ENCODE peak calls at places on chromosomes 4 and X, in eight cellular contexts. B is breast epithelium, J is IMR-90, T is heart left ventricle, P is uterus, Z is Peyer's patch, O is esophagus squamous epithelium, E is body of pancreas. M is an unnamed sample. For H3K4me1 and H3K36me3, the result is how much of the 10 kb centered on the place peaks cover.

GRCh38 chr4:107243141-107243779 is 207.1 kb upstream of the DKK2 start:
- DNase-seq in P (peak), O (no peak), Z (no peak), J (no peak), E (no peak), B (no peak), T (no peak), M (no peak)

GRCh38 chrX:22969416-22969815 is 30.3 kb upstream of the DDX53 start:
- DNase-seq in Z (no peak), T (no peak), E (no peak), P (no peak), J (peak), O (no peak), B (no peak), M (no peak)

GRCh38 chr4:27100713-27101112 is 240.1 kb downstream of the STIM2 start:
- DNase-seq in E (no peak), B (no peak), O (no peak), P (no peak), T (no peak), Z (no peak), J (no peak), M (no peak)

GRCh38 chr4:118889313-118889694 is 650 bp downstream of the SYNPO2 start:
- DNase-seq in T (no peak), J (no peak), B (no peak), P (peak), E (no peak), Z (no peak), O (no peak), M (peak)

GRCh38 chr4:126779446-126780166 is 853.2 kb upstream of the INTU start:
- DNase-seq in P (no peak), E (no peak), O (no peak), Z (no peak), T (no peak), B (no peak), J (no peak), M (peak)

GRCh38 chr4:52423967-52424366 is 235.1 kb downstream of the USP46 start:
- DNase-seq in E (no peak), J (no peak), O (no peak), B (no peak), T (no peak), Z (no peak), P (no peak), M (no peak)

GRCh38 chrX:4397471-4397870 is 684.0 kb upstream of the PRKX start:
- DNase-seq in J (no peak), P (no peak), T (no peak), E (no peak), Z (no peak), B (no peak), O (no peak), M (no peak)

GRCh38 chr4:25343671-25344070 is 31.1 kb downstream of the ZCCHC4 start:
- DNase-seq in O (no peak), J (peak), P (no peak), B (no peak), Z (no peak), E (no peak), T (no peak), M (no peak)

GRCh38 chr4:9812530-9813340 is 31.3 kb downstream of the DRD5 start:
- DNase-seq in J (no peak), T (no peak), B (no peak), O (no peak), E (peak), Z (no peak), P (no peak), M (no peak)

GRCh38 chr4:94678896-94679295 is 78.9 kb upstream of the BMPR1B start:
- DNase-seq in P (no peak), J (peak), B (no peak), T (no peak), Z (no peak), O (no peak), E (no peak), M (no peak)

GRCh38 chr4:142095886-142096605 is 459.7 kb downstream of the IL15 start:
- DNase-seq in O (no peak), B (no peak), E (peak), P (peak), T (no peak), Z (no peak), J (peak), M (no peak)

GRCh38 chr4:154492288-154492687 is 689 bp upstream of the DCHS2 start:
- DNase-seq in T (no peak), E (no peak), P (no peak), Z (no peak), O (no peak), B (no peak), J (no peak), M (no peak)

GRCh38 chrX:85992811-85993229 is 54.5 kb downstream of the CHM start:
- DNase-seq in P (no peak), E (no peak), O (no peak), Z (no peak), J (peak), T (no peak), B (no peak), M (no peak)

GRCh38 chr4:134773497-134774000 is 572.0 kb upstream of the PABPC4L start:
- DNase-seq in O (no peak), E (no peak), P (no peak), T (no peak), Z (no peak), J (no peak), B (no peak), M (no peak)

GRCh38 chr4:24560770-24561415 is 23.5 kb downstream of the DHX15 start:
- DNase-seq in T (no peak), B (no peak), O (no peak), Z (no peak), J (peak), P (no peak), E (no peak), M (no peak)

GRCh38 chr4:180909279-180909678 is 1333.9 kb upstream of the TENM3 start:
- DNase-seq in T (no peak), P (no peak), J (peak), Z (no peak), B (no peak), E (no peak), O (no peak), M (no peak)

GRCh38 chrX:70452143-70452733 is 7.6 kb downstream of the DLG3 start:
- DNase-seq in T (peak), B (peak), J (peak), O (no peak), P (peak), Z (peak), E (peak), M (peak)

GRCh38 chr4:66229885-66230284 is 559.6 kb upstream of the EPHA5 start:
- DNase-seq in B (no peak), E (no peak), T (no peak), O (no peak), Z (no peak), P (no peak), J (no peak), M (no peak)

GRCh38 chr4:14178421-14178820 is 550.9 kb upstream of the BOD1L1 start:
- DNase-seq in B (no peak), P (no peak), Z (no peak), E (no peak), T (no peak), O (no peak), J (peak), M (no peak)

GRCh38 chr4:24266951-24267577 is 317.3 kb downstream of the DHX15 start:
- DNase-seq in J (peak), T (no peak), O (no peak), P (no peak), B (no peak), E (no peak), Z (no peak), M (no peak)

GRCh38 chrX:68936608-68937007 is 107.8 kb downstream of the EFNB1 start:
- DNase-seq in P (no peak), E (peak), T (no peak), B (no peak), J (peak), O (no peak), Z (no peak), M (no peak)

GRCh38 chrX:18291006-18291545 is 63.4 kb downstream of the SCML2 start:
- DNase-seq in E (no peak), T (no peak), J (peak), B (no peak), Z (no peak), O (no peak), P (no peak), M (peak)

GRCh38 chrX:48831136-48831908 is 4.1 kb downstream of the PCSK1N start:
- DNase-seq in Z (no peak), O (no peak), T (no peak), P (no peak), B (no peak), E (no peak), J (no peak), M (no peak)

GRCh38 chr4:54281060-54281781 is 52.1 kb downstream of the PDGFRA start:
- DNase-seq in B (no peak), E (peak), J (peak), O (no peak), P (peak), T (peak), Z (peak), M (peak)

GRCh38 chrX:75278991-75279390 is 5.1 kb downstream of the UPRT start:
- DNase-seq in E (no peak), T (no peak), O (no peak), B (no peak), P (no peak), Z (no peak), J (no peak), M (no peak)

GRCh38 chrX:6021316-6022091 is 207.2 kb downstream of the NLGN4X start:
- DNase-seq in E (peak), O (no peak), Z (peak), T (no peak), B (no peak), P (no peak), J (peak), M (peak)

GRCh38 chr4:78311306-78311705 is 240.3 kb upstream of the ANXA3 start:
- DNase-seq in Z (no peak), B (no peak), J (no peak), O (no peak), P (no peak), T (no peak), E (no peak), M (no peak)

GRCh38 chrX:68599256-68600152 is 48.0 kb upstream of the STARD8 start:
- DNase-seq in Z (no peak), O (no peak), J (peak), T (no peak), B (no peak), P (no peak), E (no peak), M (no peak)

GRCh38 chr4:104451573-104451972 is 43.1 kb downstream of the CXXC4 start:
- DNase-seq in P (no peak), B (no peak), J (no peak), T (no peak), Z (no peak), E (peak), O (no peak), M (peak)

DNA sequence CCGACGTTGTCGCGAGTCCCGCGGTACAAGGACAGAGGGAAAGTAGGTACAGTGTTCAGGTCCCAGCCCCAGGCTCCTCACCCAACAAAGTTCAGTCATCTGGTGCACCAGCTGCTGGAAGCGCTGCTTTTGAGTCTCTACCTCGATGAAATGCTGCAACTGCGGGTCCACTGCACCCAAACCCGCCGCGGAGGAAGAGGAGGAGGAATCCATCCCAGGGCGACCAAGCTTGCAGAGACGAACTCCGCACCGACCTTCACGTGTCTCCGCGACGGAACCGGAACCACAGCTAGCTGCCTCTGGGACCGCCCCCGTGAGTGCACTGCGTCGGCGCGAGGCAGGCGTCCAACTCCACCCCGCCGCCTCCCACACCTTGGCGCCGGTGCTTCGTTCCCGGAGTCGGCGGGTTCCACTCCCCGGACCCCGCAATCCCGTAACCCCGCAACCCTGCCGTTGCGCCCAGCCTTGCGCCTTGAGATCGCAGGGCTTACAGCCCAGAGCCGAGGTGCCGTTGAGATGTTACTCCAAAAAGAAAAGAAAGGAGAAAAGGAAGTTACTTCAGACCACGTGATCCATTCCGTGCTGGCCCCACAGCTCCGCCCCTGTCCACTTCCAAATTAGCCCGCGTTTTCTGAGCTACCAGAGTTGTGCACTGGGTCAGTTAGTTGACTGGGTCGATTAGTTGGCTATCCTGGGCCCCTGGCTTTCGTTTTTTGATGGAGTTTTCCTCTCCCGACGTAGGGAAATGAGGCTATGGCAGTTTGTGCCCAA is at the start of gene TIMM8A:
- DNase-seq in O (peak), T (peak), J (peak), E (peak), Z (peak), P (peak), B (peak), M (peak)
- TF ChIP-seq POLR2A in O (no peak), T (peak), J (peak), E (peak), Z (peak), P (no peak), B (no peak), M (no peak)

GRCh38 chr4:125316391-125316780 is 1.6 kb downstream of the FAT4 start:
- DNase-seq in O (no peak), E (peak), B (no peak), J (no peak), Z (peak), P (peak), T (peak), M (peak)
- H3K4me1 ChIP-seq in O (under half), E (under half), B (under half), J (under half), Z (under half), P (under half), T (under half), M (under half)

DNA sequence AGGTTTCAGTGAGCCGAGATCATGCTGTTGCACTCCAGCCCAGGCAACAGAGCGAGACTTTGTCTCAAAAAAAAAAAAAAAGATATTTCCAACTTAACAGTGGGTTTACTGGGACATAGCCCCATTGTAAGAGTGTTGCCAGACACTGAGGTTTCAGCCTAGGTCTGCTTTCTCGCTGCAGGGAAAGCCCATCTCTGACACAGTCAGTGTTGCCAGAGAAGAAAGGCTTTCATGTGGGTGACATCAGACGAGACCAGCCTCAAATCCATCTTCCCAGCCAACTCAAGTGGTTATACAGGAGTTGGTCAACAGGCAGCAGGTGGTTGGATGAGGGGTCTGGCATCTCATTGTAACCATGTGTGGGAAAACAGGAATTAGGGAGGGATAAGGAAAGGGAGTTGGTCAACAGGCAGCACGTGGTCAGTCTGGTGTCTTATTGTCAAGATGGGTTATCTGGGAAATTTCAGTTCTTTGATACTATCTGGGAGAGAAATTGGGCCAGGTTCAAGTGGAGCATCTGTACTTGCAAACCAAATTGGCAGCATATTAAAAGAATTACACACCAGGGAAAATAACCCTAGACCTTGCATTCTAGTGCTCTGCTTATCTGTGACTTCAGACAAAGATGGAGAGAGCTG is 41.1 kb downstream of the NELFA start:
- DNase-seq in O (no peak), P (no peak), J (peak), E (no peak), T (no peak), Z (no peak), B (no peak), M (no peak)
- H3K36me3 ChIP-seq in O (under half), P (under half), J (under half), E (under half), T (under half), Z (under half), B (under half), M (under half)

DNA sequence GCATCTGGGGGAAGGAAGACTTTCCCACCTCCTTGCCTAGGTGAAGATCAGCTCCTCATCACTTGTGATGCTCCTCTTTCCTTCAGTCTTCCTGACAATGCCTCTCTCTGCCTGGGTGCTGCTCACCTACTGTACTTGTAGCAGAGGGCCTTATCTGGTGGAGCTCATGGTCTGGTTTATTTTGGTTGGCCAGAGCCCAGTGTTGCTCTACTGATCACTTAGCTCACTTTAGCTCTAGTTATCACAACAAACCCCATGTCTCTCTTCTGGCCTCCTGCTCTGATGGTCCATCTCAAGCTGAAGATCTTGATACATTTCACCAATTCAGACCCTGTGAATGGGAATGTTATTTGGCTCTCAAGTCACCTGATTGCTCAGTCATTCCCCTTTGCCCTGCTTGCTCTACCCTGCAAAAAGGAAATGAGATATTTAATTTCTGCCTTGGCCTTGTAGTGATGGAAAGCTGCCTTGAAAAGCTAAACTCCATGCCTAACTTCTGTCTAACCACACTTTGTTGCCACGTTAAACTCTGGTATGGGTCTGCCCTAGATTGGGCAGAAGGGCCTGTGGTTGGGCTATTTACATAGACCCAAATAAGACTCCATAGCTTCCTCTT is 30.3 kb upstream of the ADH1C start:
- DNase-seq in O (no peak), J (peak), T (no peak), E (no peak), B (no peak), P (no peak), Z (no peak), M (no peak)
- TF ChIP-seq POLR2A in O (no peak), J (no peak), T (no peak), E (no peak), B (no peak), P (no peak), Z (no peak), M (no peak)

GRCh38 chr4:158823461-158823873 is 54.6 kb downstream of the FNIP2 start:
- DNase-seq in B (no peak), T (no peak), P (no peak), J (peak), Z (no peak), O (no peak), E (no peak), M (no peak)
- H3K4me1 ChIP-seq in B (under half), T (half or more), P (under half), J (under half), Z (under half), O (half or more), E (half or more), M (under half)

DNA sequence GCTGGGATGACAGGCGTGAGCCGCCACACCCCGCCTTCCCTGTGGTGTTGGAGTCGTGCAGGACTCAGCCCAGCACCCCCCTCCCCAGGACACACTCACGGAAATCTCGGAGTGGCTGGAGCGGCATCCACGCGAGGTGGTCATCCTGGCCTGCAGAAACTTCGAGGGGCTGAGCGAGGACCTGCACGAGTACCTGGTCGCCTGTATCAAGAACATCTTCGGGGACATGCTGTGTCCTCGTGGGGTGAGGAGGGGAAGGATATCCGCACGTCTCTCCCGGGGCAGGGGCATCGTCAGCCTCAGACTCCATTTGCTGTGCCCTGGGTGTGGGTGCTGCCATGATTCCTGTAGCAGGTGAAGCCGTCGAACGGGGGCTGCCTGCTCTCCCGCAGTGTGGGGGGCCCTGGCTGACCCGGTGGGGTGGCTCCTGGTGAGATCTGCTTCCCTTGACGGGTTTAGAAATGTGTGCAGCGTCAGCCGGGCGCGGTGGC is 10.3 kb downstream of the PLCXD1 start:
- DNase-seq in B (peak), Z (no peak), P (no peak), O (no peak), E (no peak), J (no peak), T (peak), M (no peak)
- H3K36me3 ChIP-seq in B (under half), Z (under half), P (under half), O (under half), E (under half), J (under half), T (under half), M (under half)

GRCh38 chr4:145734576-145735329 is 54.8 kb downstream of the C4orf51 start:
- DNase-seq in B (peak), T (peak), J (peak), E (peak), Z (peak), P (peak), O (no peak), M (no peak)
- TF ChIP-seq POLR2A in B (no peak), T (no peak), J (peak), E (peak), Z (no peak), P (peak), O (no peak), M (no peak)

M was measured in testis.